ENCODE peak calls at places on chromosomes 3 and 15, in five cellular contexts. J, I, O, B and T are unnamed samples.

GRCh38 chr15:41896566-41896965 is 2.7 kb upstream of the SPTBN5 start:
- DNase-seq in J (no peak), O (no peak), I (no peak), B (no peak), T (no peak)

GRCh38 chr3:120192159-120192558 is 92.9 kb downstream of the GPR156 start:
- DNase-seq in O (no peak), B (no peak), I (no peak), J (no peak), T (no peak)

GRCh38 chr15:81407679-81408078 is 33.7 kb upstream of the TMC3 start:
- DNase-seq in B (no peak), O (no peak), J (no peak), I (no peak), T (no peak)

GRCh38 chr3:102790742-102791141 is 355.9 kb downstream of the ZPLD1 start:
- DNase-seq in O (no peak), B (no peak), I (no peak), J (peak; percentile 57), T (no peak)

GRCh38 chr3:14242490-14243311 is 64.1 kb downstream of the LSM3 start:
- DNase-seq in O (no peak), I (no peak), J (no peak), B (no peak), T (no peak)

GRCh38 chr15:90035095-90035834 is 34.1 kb downstream of the ZNF710 start:
- DNase-seq in I (peak; percentile 63), J (no peak), B (no peak), O (peak; percentile 18), T (no peak)

GRCh38 chr15:42035362-42035761 is 14.5 kb upstream of the PLA2G4E start:
- DNase-seq in J (no peak), O (peak; percentile 24), I (no peak), B (no peak), T (peak; percentile 65)

GRCh38 chr3:117752984-117753717 is 1043.6 kb downstream of the TUSC7 start:
- DNase-seq in I (no peak), B (no peak), O (peak; percentile 58), J (peak; percentile 55), T (no peak)

GRCh38 chr3:144636833-144637232 is 665.2 kb downstream of the DIPK2A start:
- DNase-seq in B (no peak), J (no peak), O (no peak), I (no peak), T (peak; percentile 21)

GRCh38 chr3:32797776-32798175 is 20.0 kb upstream of the TRIM71 start:
- DNase-seq in J (no peak), B (no peak), O (no peak), I (no peak), T (no peak)

GRCh38 chr3:160176923-160177322 is 48.3 kb upstream of the C3orf80 start:
- DNase-seq in J (no peak), O (no peak), B (no peak), I (no peak), T (no peak)

GRCh38 chr15:79283252-79284048 is 928 bp downstream of the ANKRD34C start:
- DNase-seq in B (no peak), J (no peak), I (peak; percentile 54), O (peak; percentile 22), T (peak; percentile 14)

GRCh38 chr15:85580914-85581313 is 200.5 kb downstream of the AKAP13 start:
- DNase-seq in J (no peak), I (no peak), B (no peak), O (no peak), T (peak; percentile 69)

GRCh38 chr3:166743463-166744134 is 636.5 kb downstream of the ZBBX start:
- DNase-seq in I (no peak), J (no peak), B (no peak), O (no peak), T (no peak)

GRCh38 chr3:47362704-47363103 is 18.1 kb upstream of the PTPN23 start:
- DNase-seq in B (no peak), O (no peak), I (no peak), J (no peak), T (peak; percentile 28)

GRCh38 chr15:81161215-81161673 is 27.2 kb downstream of the CFAP161 start:
- DNase-seq in I (no peak), J (no peak), O (no peak), B (no peak), T (peak; percentile 38)

GRCh38 chr3:148600440-148600839 is 97.3 kb upstream of the AGTR1 start:
- DNase-seq in O (no peak), J (no peak), I (no peak), B (no peak), T (no peak)

GRCh38 chr15:74251187-74251811 is 15.2 kb downstream of the CCDC33 start:
- DNase-seq in I (peak; percentile 98), B (no peak), J (no peak), O (no peak), T (no peak)

GRCh38 chr3:141875893-141876380 is 506 bp upstream of the ATP1B3 start:
- DNase-seq in I (no peak), J (no peak), O (peak; percentile 31), B (peak; percentile 64), T (no peak)

GRCh38 chr3:153315781-153316180 is 153.8 kb downstream of the RAP2B start:
- DNase-seq in B (no peak), O (no peak), J (peak; percentile 11), I (no peak), T (no peak)

GRCh38 chr15:44883219-44883900 is 73.1 kb upstream of the TERB2 start:
- DNase-seq in B (no peak), I (peak; percentile 26), O (no peak), J (no peak), T (peak; percentile 65)

GRCh38 chr3:39432342-39432741 is 25.8 kb downstream of the RPSA start:
- DNase-seq in O (no peak), B (no peak), I (no peak), J (no peak), T (no peak)

GRCh38 chr3:105013657-105014056 is 353.1 kb upstream of the ALCAM start:
- DNase-seq in J (no peak), I (no peak), B (no peak), O (no peak), T (no peak)

GRCh38 chr3:169456900-169457299 is 206.6 kb downstream of the MECOM start:
- DNase-seq in I (no peak), J (no peak), B (no peak), O (no peak), T (no peak)

GRCh38 chr3:126131881-126132750 is 48.2 kb upstream of the SLC41A3 start:
- DNase-seq in O (no peak), I (no peak), J (no peak), B (no peak), T (no peak)

GRCh38 chr15:87954783-87955182 is 301.8 kb downstream of the NTRK3 start:
- DNase-seq in O (no peak), J (no peak), B (no peak), I (no peak), T (no peak)

GRCh38 chr3:45943207-45943846 is at the start of gene CXCR6:
- DNase-seq in O (no peak), J (no peak), B (no peak), I (no peak), T (no peak)

GRCh38 chr3:140247775-140248174 is 312.8 kb downstream of the CLSTN2 start:
- DNase-seq in I (no peak), O (no peak), J (no peak), B (no peak), T (no peak)

GRCh38 chr3:46417841-46418611 is 11.0 kb downstream of the CCRL2 start:
- DNase-seq in I (no peak), J (no peak), O (no peak), B (no peak), T (no peak)

GRCh38 chr3:63051920-63052319 is 176.7 kb upstream of the CADPS start:
- DNase-seq in J (no peak), I (no peak), O (peak; percentile 21), B (no peak), T (no peak)

GRCh38 chr3:70180664-70181063 is 131.8 kb downstream of the MDFIC2 start:
- DNase-seq in I (no peak), J (no peak), B (no peak), O (no peak), T (peak; percentile 12)

GRCh38 chr3:194913281-194913680 is 227.6 kb downstream of the FAM43A start:
- DNase-seq in I (no peak), O (no peak), B (no peak), J (no peak), T (no peak)

GRCh38 chr3:147218976-147219375 is 187.4 kb downstream of the ZIC4 start:
- DNase-seq in O (no peak), J (no peak), I (no peak), B (no peak), T (no peak)

GRCh38 chr3:190048831-190049541 is 71.7 kb downstream of the P3H2 start:
- DNase-seq in B (no peak), J (no peak), I (no peak), O (peak; percentile 75), T (peak; percentile 35)

GRCh38 chr3:149339931-149340309 is 6.5 kb upstream of the TM4SF18 start:
- DNase-seq in O (peak; percentile 99), I (peak; percentile 65), B (peak; percentile 76), J (peak; percentile 79), T (no peak)

GRCh38 chr15:94306700-94307650 is 75.6 kb downstream of the MCTP2 start:
- DNase-seq in O (no peak), B (no peak), I (no peak), J (no peak), T (peak; percentile 19)

GRCh38 chr3:190579514-190580137 is 65.7 kb downstream of the IL1RAP start:
- DNase-seq in I (no peak), B (no peak), O (no peak), J (no peak), T (no peak)

GRCh38 chr3:73508330-73508954 is 116.3 kb downstream of the PDZRN3 start:
- DNase-seq in I (peak; percentile 23), J (peak; percentile 36), O (peak; percentile 51), B (no peak), T (peak; percentile 70)

GRCh38 chr3:15291589-15292541 is 40.5 kb downstream of the SH3BP5 start:
- DNase-seq in I (no peak), B (no peak), J (no peak), O (no peak), T (peak; percentile 92)
- H3K4me3 ChIP-seq in I (no peak overlapping the region), B (no peak overlapping the region), J (no peak overlapping the region), O (no peak overlapping the region), T (peak overlapping the region; percentile 14)

GRCh38 chr3:88148651-88149050 is 1.1 kb upstream of the C3orf38 start:
- DNase-seq in I (no peak), J (no peak), B (no peak), O (no peak), T (no peak)
- H3K4me3 ChIP-seq in I (peak overlapping the region; percentile 83), J (peak overlapping the region; percentile 100), B (peak overlapping the region; percentile 73), O (peak overlapping the region; percentile 99), T (peak overlapping the region; percentile 99)

GRCh38 chr15:98127612-98128011 is 167.1 kb downstream of the ARRDC4 start:
- DNase-seq in J (no peak), B (no peak), O (no peak), I (no peak), T (no peak)
- H3K4me3 ChIP-seq in J (no peak overlapping the region), B (no peak overlapping the region), O (no peak overlapping the region), I (no peak overlapping the region), T (no peak overlapping the region)

DNA sequence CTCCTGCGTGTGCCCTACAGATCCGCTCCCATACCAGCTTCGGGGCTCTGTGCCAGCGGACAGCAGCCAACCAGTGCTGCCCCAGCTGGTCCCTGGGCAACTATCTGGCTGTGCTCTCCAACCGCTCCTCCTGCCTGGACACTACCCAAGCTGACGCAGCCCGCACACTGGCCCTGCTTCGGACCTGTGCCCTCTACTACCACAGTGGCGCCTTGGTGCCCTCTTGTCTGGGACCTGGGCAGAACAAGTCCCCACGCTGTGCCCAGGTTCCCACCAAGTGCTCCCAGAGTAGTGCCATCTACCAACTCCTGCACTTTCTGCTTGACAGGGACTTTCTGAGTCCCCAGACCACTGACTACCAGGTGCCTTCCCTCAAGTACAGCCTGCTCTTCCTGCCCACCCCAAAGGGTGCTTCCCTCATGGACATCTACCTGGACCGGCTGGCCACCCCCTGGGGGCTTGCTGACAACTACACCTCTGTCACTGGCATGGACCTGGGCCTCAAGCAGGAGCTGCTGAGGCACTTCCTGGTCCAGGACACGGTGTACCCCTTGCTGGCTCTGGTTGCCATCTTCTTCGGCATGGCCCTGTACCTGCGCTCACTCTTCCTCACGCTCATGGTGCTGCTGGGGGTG is 9.1 kb downstream of the DISP2 start:
- DNase-seq in I (peak; percentile 50), O (no peak), B (no peak), J (no peak), T (no peak)
- H3K4me3 ChIP-seq in I (no peak overlapping the region), O (no peak overlapping the region), B (peak overlapping the region; percentile 41), J (no peak overlapping the region), T (peak overlapping the region; percentile 13)